ENCODE peak calls at places on chromosome 20, in ten cellular contexts. G is pancreas; J is fibroblast of lung; C is SJCRH30; K is dorsolateral prefrontal cortex; P is CD4-positive, alpha-beta memory T cell; R is BJ; S is GM23248; E is prostate gland; Y is left ventricle myocardium inferior. Q is an unnamed sample.

GRCh38 chr20:35181731-35182130 is 9.9 kb downstream of the PROCR start:
- DNase-seq in G (no peak), P (no peak), J (peak; percentile 7), E (no peak), K (no peak), R (no peak), Y (no peak), S (peak; percentile 41), C (no peak), Q (no peak)

GRCh38 chr20:38216736-38217595 is 43.6 kb downstream of the KIAA1755 start:
- DNase-seq in K (no peak), J (no peak), R (no peak), E (no peak), C (no peak), Y (no peak), G (no peak), S (peak; percentile 19), P (no peak), Q (no peak)

GRCh38 chr20:12210591-12210990 is 292.9 kb downstream of the BTBD3 start:
- DNase-seq in E (no peak), P (no peak), G (no peak), Y (no peak), C (no peak), S (no peak), J (no peak), K (no peak), R (no peak), Q (no peak)

GRCh38 chr20:34711813-34712430 is 7.8 kb downstream of the TP53INP2 start:
- DNase-seq in K (no peak), P (no peak), Y (no peak), G (no peak), E (no peak), S (no peak), C (no peak), R (no peak), J (no peak), Q (no peak)

GRCh38 chr20:43740642-43741041 is 13.8 kb upstream of the GTSF1L start:
- DNase-seq in P (no peak), Y (no peak), S (no peak), C (no peak), J (no peak), K (no peak), E (no peak), G (no peak), R (no peak), Q (no peak)

GRCh38 chr20:50510706-50511401 is 671 bp downstream of the PTPN1 start:
- DNase-seq in P (no peak), R (no peak), E (no peak), C (peak; percentile 52), K (no peak), J (no peak), S (peak; percentile 41), G (peak; percentile 37), Y (peak; percentile 25), Q (peak; percentile 25)

GRCh38 chr20:15045246-15045645 is 707.8 kb upstream of the FLRT3 start:
- DNase-seq in K (no peak), R (peak; percentile 8), S (peak; percentile 81), C (no peak), E (peak; percentile 66), Y (peak; percentile 22), G (no peak), P (no peak), J (peak; percentile 13), Q (no peak)

GRCh38 chr20:47985092-47985850 is 200.0 kb upstream of the SULF2 start:
- DNase-seq in G (no peak), J (no peak), R (peak; percentile 51), S (peak; percentile 49), C (peak; percentile 80), K (no peak), P (no peak), Y (no peak), E (no peak), Q (no peak)

GRCh38 chr20:48205786-48206185 is 420.5 kb upstream of the SULF2 start:
- DNase-seq in C (peak; percentile 99), Y (no peak), E (no peak), K (no peak), R (no peak), S (no peak), P (no peak), J (no peak), G (no peak), Q (no peak)

GRCh38 chr20:51258582-51259175 is 235.8 kb upstream of the KCNG1 start:
- DNase-seq in G (no peak), Y (no peak), P (no peak), J (no peak), E (peak; percentile 13), S (peak; percentile 51), K (no peak), R (no peak), C (no peak), Q (no peak)

GRCh38 chr20:32252189-32252588 is 25.3 kb upstream of the KIF3B start:
- DNase-seq in C (no peak), S (no peak), Y (no peak), G (no peak), J (no peak), E (no peak), R (no peak), K (no peak), P (peak; percentile 16), Q (no peak)

GRCh38 chr20:56799187-56799586 is 170.1 kb downstream of the TFAP2C start:
- DNase-seq in E (no peak), Y (no peak), J (no peak), C (no peak), P (no peak), K (no peak), S (no peak), G (no peak), R (no peak), Q (no peak)

GRCh38 chr20:30811896-30812671 is 445.4 kb upstream of the DEFB115 start:
- DNase-seq in G (no peak), P (no peak), R (no peak), J (peak; percentile 49), E (no peak), Y (peak; percentile 28), K (peak; percentile 63), C (no peak), S (peak; percentile 65), Q (no peak)

GRCh38 chr20:32972181-32973076 is 31.8 kb downstream of the SUN5 start:
- DNase-seq in S (no peak), E (no peak), C (peak; percentile 69), J (no peak), Y (no peak), P (peak; percentile 91), R (no peak), G (no peak), K (no peak), Q (no peak)

GRCh38 chr20:54526801-54527200 is 51.4 kb downstream of the DOK5 start:
- DNase-seq in J (no peak), C (no peak), E (no peak), Y (no peak), R (no peak), K (no peak), S (no peak), P (no peak), G (no peak), Q (no peak)

GRCh38 chr20:54524849-54525248 is 49.5 kb downstream of the DOK5 start:
- DNase-seq in J (no peak), R (no peak), E (no peak), P (no peak), G (no peak), C (no peak), Y (no peak), S (no peak), K (no peak), Q (no peak)

DNA sequence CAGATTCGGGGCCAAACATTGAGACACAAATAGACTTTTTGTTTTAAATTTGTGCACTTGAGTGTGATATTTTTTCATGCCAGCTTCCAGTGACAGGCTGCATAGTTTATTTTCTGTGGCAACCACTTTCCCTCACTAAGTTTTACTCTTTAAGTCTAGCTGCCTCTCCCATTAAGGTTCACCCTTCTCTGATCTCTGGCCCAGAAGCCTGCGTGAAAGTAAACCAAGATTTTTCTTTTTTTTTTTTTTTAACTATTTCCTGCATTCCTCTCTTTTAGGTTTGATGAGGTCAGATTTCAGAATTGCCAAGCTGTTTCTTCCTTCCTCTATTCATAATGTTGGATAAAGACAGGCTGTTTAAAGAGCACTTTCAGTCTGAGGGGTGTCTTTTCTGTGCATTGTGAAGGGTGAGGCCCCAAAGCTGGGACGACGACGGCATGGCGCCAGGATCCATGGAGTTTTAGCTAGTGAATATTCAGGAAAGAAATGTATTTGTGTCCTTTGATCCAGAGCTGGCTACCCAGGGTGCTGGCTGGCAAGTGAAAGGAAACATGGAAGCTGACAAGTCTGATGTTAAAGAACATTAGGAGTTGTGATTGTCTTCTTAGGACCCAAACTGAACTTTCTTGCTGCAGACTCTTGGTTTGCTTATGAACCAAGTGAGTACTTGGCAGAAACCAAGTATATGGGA is 50.7 kb downstream of the DOK5 start:
- DNase-seq in J (peak; percentile 53), K (no peak), S (no peak), P (no peak), E (no peak), Y (no peak), C (no peak), R (no peak), G (no peak), Q (no peak)
- H3K27me3 ChIP-seq in J (no peaks in the 10 kb centered on the region), K (no peaks in the 10 kb centered on the region), S (no peaks in the 10 kb centered on the region), P (no peaks in the 10 kb centered on the region), E (no peaks in the 10 kb centered on the region), Y (no peaks in the 10 kb centered on the region), C (peaks cover 36% of the 10 kb centered on the region), R (no peaks in the 10 kb centered on the region), G (no peaks in the 10 kb centered on the region), Q (no peaks in the 10 kb centered on the region)

GRCh38 chr20:46306743-46307138 is 1.6 kb downstream of the CDH22 start:
- DNase-seq in P (no peak), K (no peak), C (no peak), G (no peak), Y (no peak), S (no peak), J (no peak), E (no peak), R (no peak), Q (no peak)
- H3K27me3 ChIP-seq in P (peaks cover 37% of the 10 kb centered on the region), K (peaks cover 8% of the 10 kb centered on the region), C (peaks cover 81% of the 10 kb centered on the region), G (no peaks in the 10 kb centered on the region), Y (peaks cover 100% of the 10 kb centered on the region), S (peaks cover 76% of the 10 kb centered on the region), J (peaks cover 65% of the 10 kb centered on the region), E (peaks cover 2% of the 10 kb centered on the region), R (peaks cover 40% of the 10 kb centered on the region), Q (peaks cover 26% of the 10 kb centered on the region)

GRCh38 chr20:63100926-63101699 is 94.3 kb upstream of the BHLHE23 start:
- DNase-seq in S (no peak), J (no peak), P (no peak), C (no peak), K (no peak), Y (peak; percentile 7), R (no peak), E (no peak), G (no peak), Q (peak; percentile 8)
- H3K27me3 ChIP-seq in S (peaks cover 4% of the 10 kb centered on the region), J (no peaks in the 10 kb centered on the region), P (no peaks in the 10 kb centered on the region), C (peaks cover 35% of the 10 kb centered on the region), K (peaks cover 4% of the 10 kb centered on the region), Y (peaks cover 96% of the 10 kb centered on the region), R (no peaks in the 10 kb centered on the region), E (peaks cover 13% of the 10 kb centered on the region), G (no peaks in the 10 kb centered on the region), Q (peaks cover 55% of the 10 kb centered on the region)

DNA sequence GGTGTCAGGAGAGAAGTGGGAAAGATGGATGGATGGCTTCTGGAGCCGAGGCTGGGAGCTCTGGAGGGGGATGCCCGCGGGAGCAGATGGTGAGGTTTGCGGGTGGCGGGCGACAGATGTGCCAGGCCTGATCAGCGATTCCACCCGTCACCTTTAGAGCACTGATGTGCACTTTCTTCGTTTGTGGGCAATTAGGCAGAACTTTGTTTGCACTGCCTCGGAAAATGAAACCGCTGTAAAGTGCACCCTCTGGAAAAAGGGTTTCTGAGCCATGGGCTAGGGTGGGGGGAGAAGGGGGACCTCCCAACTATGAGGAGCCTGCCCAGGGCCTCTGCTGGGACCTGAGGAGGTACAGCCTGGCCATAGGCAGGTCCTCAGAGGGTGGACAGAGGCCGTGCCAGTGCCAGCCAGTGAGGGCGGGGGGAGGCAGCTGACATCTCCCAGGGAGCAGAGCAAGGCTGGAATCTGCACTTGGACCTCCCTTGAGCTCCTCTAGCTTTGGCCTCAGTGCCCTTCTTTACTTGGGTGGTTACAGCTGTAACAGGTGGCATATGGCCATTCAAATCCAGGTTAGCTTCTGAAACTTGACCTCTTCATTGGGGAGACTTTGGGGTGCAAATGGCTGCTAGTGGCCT is 58.7 kb downstream of the CD40 start:
- DNase-seq in C (no peak), K (no peak), Y (no peak), R (no peak), P (no peak), G (no peak), S (no peak), E (no peak), J (no peak), Q (no peak)
- H3K27me3 ChIP-seq in C (peaks cover 46% of the 10 kb centered on the region), K (peaks cover 14% of the 10 kb centered on the region), Y (peaks cover 85% of the 10 kb centered on the region), R (peaks cover 19% of the 10 kb centered on the region), P (peaks cover 24% of the 10 kb centered on the region), G (no peaks in the 10 kb centered on the region), S (peaks cover 25% of the 10 kb centered on the region), E (no peaks in the 10 kb centered on the region), J (peaks cover 32% of the 10 kb centered on the region), Q (peaks cover 10% of the 10 kb centered on the region)